ENCODE peak calls at places on chromosomes 13 and 19, in ten cellular contexts. W is HT-29; T is effector CD4-positive, alpha-beta T cell; F is mammary epithelial cell; U is activated T-cell treated with anti-CD3 and anti-CD28 coated beads for 24 hours; A is heart left ventricle; J is stimulated activated CD4-positive, alpha-beta T cell treated with anti-CD3 and anti-CD28 coated beads, Interleukin-15, amount 100 ng/mL, for 24 hours; Z is lower leg skin; L is DMS53; E is esophagus squamous epithelium. H is an unnamed sample.
A peak's percentile ranks its signal among the peaks of the same experiment; 100 is the strongest.

GRCh38 chr13:86757236-86757978 is 913.8 kb upstream of the SLITRK5 start:
- DNase-seq in J (peak; percentile 9), E (no peak), T (no peak), L (no peak), A (no peak), W (no peak), U (no peak), Z (no peak), F (peak; percentile 84), H (peak; percentile 0)

GRCh38 chr13:65090191-65090590 is 2139.9 kb downstream of the PCDH9 start:
- DNase-seq in E (no peak), J (no peak), A (no peak), L (no peak), W (no peak), Z (no peak), U (no peak), T (no peak), F (no peak), H (no peak)

GRCh38 chr13:36712785-36713184 is 39.0 kb downstream of the SERTM1 start:
- DNase-seq in F (peak; percentile 11), U (no peak), J (no peak), E (no peak), L (no peak), A (no peak), W (no peak), Z (no peak), T (no peak), H (no peak)

GRCh38 chr19:45455707-45456499 is 11.9 kb upstream of the FOSB start:
- DNase-seq in E (no peak), J (peak; percentile 73), T (peak; percentile 63), U (no peak), A (peak; percentile 97), F (peak; percentile 98), L (peak; percentile 96), Z (peak; percentile 88), W (peak; percentile 99), H (peak; percentile 97)

GRCh38 chr13:51838235-51838846 is 6.6 kb downstream of the TMEM272 start:
- DNase-seq in A (no peak), T (no peak), E (no peak), F (no peak), J (no peak), Z (no peak), L (no peak), U (no peak), W (no peak), H (no peak)

GRCh38 chr13:43478178-43478577 is 308.6 kb downstream of the ENOX1 start:
- DNase-seq in F (no peak), W (no peak), L (peak; percentile 53), U (no peak), A (no peak), E (no peak), T (no peak), Z (no peak), J (no peak), H (no peak)

GRCh38 chr13:71218960-71219359 is 648.0 kb downstream of the DACH1 start:
- DNase-seq in E (no peak), Z (no peak), U (no peak), T (no peak), W (peak; percentile 59), L (peak; percentile 42), F (no peak), J (no peak), A (no peak), H (peak; percentile 58)

GRCh38 chr19:3108775-3109174 is 14.6 kb downstream of the GNA11 start:
- DNase-seq in Z (no peak), F (peak; percentile 36), E (no peak), U (peak; percentile 60), A (peak; percentile 61), T (peak; percentile 62), W (peak; percentile 62), L (peak; percentile 78), J (peak; percentile 82), H (peak; percentile 57)

GRCh38 chr19:31503211-31503610 is 154.0 kb upstream of the TSHZ3 start:
- DNase-seq in W (no peak), Z (no peak), F (no peak), A (no peak), E (no peak), T (no peak), J (no peak), U (no peak), L (no peak), H (no peak)

GRCh38 chr13:113178070-113178895 is 19.8 kb downstream of the PROZ start:
- DNase-seq in Z (no peak), U (no peak), T (no peak), A (no peak), E (no peak), L (no peak), W (no peak), F (peak; percentile 51), J (no peak), H (no peak)

GRCh38 chr13:89380101-89380500 is 1708.9 kb downstream of the SLITRK5 start:
- DNase-seq in Z (no peak), L (peak; percentile 78), A (no peak), E (no peak), J (no peak), U (no peak), F (peak; percentile 42), W (peak; percentile 96), T (no peak), H (no peak)

GRCh38 chr19:5126498-5127223 is 157.7 kb downstream of the KDM4B start:
- DNase-seq in E (no peak), F (no peak), A (no peak), J (no peak), L (no peak), U (no peak), T (no peak), Z (no peak), W (no peak), H (no peak)

GRCh38 chr13:48304132-48304876 is 753 bp downstream of the RB1 start:
- DNase-seq in A (peak; percentile 47), U (no peak), E (no peak), T (no peak), W (peak; percentile 74), F (peak; percentile 56), L (peak; percentile 33), Z (no peak), J (no peak), H (peak; percentile 58)

GRCh38 chr19:29439021-29439420 is 86.8 kb upstream of the VSTM2B start:
- DNase-seq in U (no peak), J (no peak), L (no peak), Z (no peak), A (no peak), T (no peak), E (no peak), F (no peak), W (no peak), H (no peak)

GRCh38 chr13:22505489-22505888 is 675.3 kb upstream of the SGCG start:
- DNase-seq in E (no peak), T (no peak), Z (no peak), U (no peak), L (no peak), J (no peak), A (no peak), F (no peak), W (no peak), H (no peak)

GRCh38 chr19:28482221-28482620 is 730.7 kb downstream of the UQCRFS1 start:
- DNase-seq in E (no peak), U (no peak), F (peak; percentile 76), T (no peak), W (no peak), L (no peak), J (no peak), Z (no peak), A (no peak), H (no peak)

GRCh38 chr13:108902557-108903155 is 273.2 kb downstream of the MYO16 start:
- DNase-seq in J (no peak), F (peak; percentile 81), T (no peak), Z (no peak), L (no peak), U (no peak), E (no peak), W (no peak), A (no peak), H (peak; percentile 13)

GRCh38 chr13:73740681-73741080 is 393.5 kb downstream of the KLF12 start:
- DNase-seq in L (no peak), J (no peak), U (no peak), T (no peak), Z (no peak), E (no peak), A (no peak), F (no peak), W (no peak), H (no peak)

GRCh38 chr13:113432509-113433270 is 20.6 kb downstream of the ADPRHL1 start:
- DNase-seq in T (no peak), E (no peak), A (peak; percentile 46), Z (no peak), U (no peak), F (no peak), W (no peak), J (no peak), L (no peak), H (no peak)

GRCh38 chr13:77506874-77507273 is 28.6 kb upstream of the SCEL start:
- DNase-seq in W (peak; percentile 64), F (no peak), E (no peak), L (no peak), U (no peak), T (no peak), A (no peak), J (no peak), Z (no peak), H (no peak)

GRCh38 chr19:49057636-49058234 is at the start of gene CGB7:
- DNase-seq in F (peak; percentile 69), J (peak; percentile 69), W (peak; percentile 79), Z (peak; percentile 67), T (no peak), U (peak; percentile 26), E (no peak), A (peak; percentile 78), L (peak; percentile 62), H (peak; percentile 74)

GRCh38 chr19:15136234-15136954 is 29.2 kb downstream of the SYDE1 start:
- DNase-seq in U (no peak), L (peak; percentile 22), E (no peak), F (peak; percentile 46), J (no peak), Z (peak; percentile 50), T (no peak), A (no peak), W (no peak), H (no peak)

H was measured in small intestine.